ENCODE peak calls at places on chromosomes 7 and 10, in six cellular contexts. One of them, this sample, is unnamed. For H3K4me1, the result is how much of the 10 kb centered on the place peaks cover.

GRCh38 chr10:70137135-70137534 is 4.5 kb upstream of the AIFM2 start:
- DNase-seq in upper lobe of right lung: no peak
- DNase-seq in uterus: no peak
- DNase-seq in iPS DF 6.9: no peak
- DNase-seq in PC-3: no peak
- DNase-seq in breast epithelium: no peak
- DNase-seq in this sample: no peak

GRCh38 chr7:42217548-42217947 is 19.5 kb downstream of the GLI3 start:
- DNase-seq in breast epithelium: no peak
- DNase-seq in upper lobe of right lung: no peak
- DNase-seq in PC-3: no peak
- DNase-seq in uterus: no peak
- DNase-seq in iPS DF 6.9: no peak
- DNase-seq in this sample: no peak

GRCh38 chr7:12866237-12866636 is 178.8 kb downstream of the ARL4A start:
- DNase-seq in upper lobe of right lung: no peak
- DNase-seq in breast epithelium: no peak
- DNase-seq in PC-3: no peak
- DNase-seq in uterus: no peak
- DNase-seq in iPS DF 6.9: no peak
- DNase-seq in this sample: no peak

GRCh38 chr10:15060638-15061037 is 16.9 kb downstream of the OLAH start:
- DNase-seq in breast epithelium: no peak
- DNase-seq in PC-3: no peak
- DNase-seq in upper lobe of right lung: no peak
- DNase-seq in iPS DF 6.9: no peak
- DNase-seq in uterus: no peak
- DNase-seq in this sample: no peak

GRCh38 chr7:147586526-147586925 is 1004.0 kb upstream of the C7orf33 start:
- DNase-seq in PC-3: no peak
- DNase-seq in iPS DF 6.9: no peak
- DNase-seq in uterus: no peak
- DNase-seq in breast epithelium: no peak
- DNase-seq in upper lobe of right lung: no peak
- DNase-seq in this sample: no peak

GRCh38 chr7:156604836-156605695 is 35.5 kb upstream of the RNF32 start:
- DNase-seq in PC-3: no peak
- DNase-seq in upper lobe of right lung: no peak
- DNase-seq in breast epithelium: no peak
- DNase-seq in uterus: no peak
- DNase-seq in iPS DF 6.9: no peak
- DNase-seq in this sample: no peak

GRCh38 chr10:102837230-102837721 is at the start of gene CYP17A1:
- DNase-seq in breast epithelium: no peak
- DNase-seq in PC-3: no peak
- DNase-seq in iPS DF 6.9: no peak
- DNase-seq in uterus: peak
- DNase-seq in upper lobe of right lung: peak
- DNase-seq in this sample: peak

GRCh38 chr10:104139221-104139620 is 17.2 kb downstream of the SFR1 start:
- DNase-seq in iPS DF 6.9: no peak
- DNase-seq in breast epithelium: no peak
- DNase-seq in uterus: no peak
- DNase-seq in PC-3: peak
- DNase-seq in upper lobe of right lung: no peak
- DNase-seq in this sample: no peak

GRCh38 chr7:92830532-92831110 is 5.8 kb downstream of the CDK6 start:
- DNase-seq in uterus: no peak
- DNase-seq in breast epithelium: no peak
- DNase-seq in PC-3: no peak
- DNase-seq in iPS DF 6.9: no peak
- DNase-seq in upper lobe of right lung: no peak
- DNase-seq in this sample: no peak

GRCh38 chr10:3755440-3756359 is 29.3 kb downstream of the KLF6 start:
- DNase-seq in iPS DF 6.9: no peak
- DNase-seq in uterus: no peak
- DNase-seq in breast epithelium: no peak
- DNase-seq in upper lobe of right lung: no peak
- DNase-seq in PC-3: peak
- DNase-seq in this sample: no peak

GRCh38 chr7:66741706-66742053 is 1.1 kb downstream of the RABGEF1 start:
- DNase-seq in iPS DF 6.9: no peak
- DNase-seq in breast epithelium: no peak
- DNase-seq in uterus: peak
- DNase-seq in PC-3: peak
- DNase-seq in upper lobe of right lung: no peak
- DNase-seq in this sample: no peak

GRCh38 chr7:158802535-158803199 is 26.6 kb downstream of the ESYT2 start:
- DNase-seq in iPS DF 6.9: no peak
- DNase-seq in uterus: no peak
- DNase-seq in breast epithelium: no peak
- DNase-seq in upper lobe of right lung: no peak
- DNase-seq in PC-3: peak
- DNase-seq in this sample: no peak

GRCh38 chr10:84329986-84330651 is 1.7 kb downstream of the CCSER2 start:
- DNase-seq in uterus: no peak
- DNase-seq in upper lobe of right lung: no peak
- DNase-seq in breast epithelium: no peak
- DNase-seq in PC-3: no peak
- DNase-seq in iPS DF 6.9: no peak
- DNase-seq in this sample: no peak

GRCh38 chr10:103547391-103547946 is 54.0 kb downstream of the NEURL1 start:
- DNase-seq in breast epithelium: no peak
- DNase-seq in upper lobe of right lung: peak
- DNase-seq in uterus: peak
- DNase-seq in PC-3: no peak
- DNase-seq in iPS DF 6.9: no peak
- DNase-seq in this sample: no peak

GRCh38 chr10:89274928-89275327 is 23.4 kb upstream of the LIPA start:
- DNase-seq in iPS DF 6.9: no peak
- DNase-seq in PC-3: no peak
- DNase-seq in breast epithelium: no peak
- DNase-seq in upper lobe of right lung: no peak
- DNase-seq in uterus: no peak
- DNase-seq in this sample: no peak

GRCh38 chr7:70634610-70635068 is 497.3 kb upstream of the GALNT17 start:
- DNase-seq in iPS DF 6.9: no peak
- DNase-seq in PC-3: no peak
- DNase-seq in uterus: no peak
- DNase-seq in breast epithelium: no peak
- DNase-seq in upper lobe of right lung: no peak
- DNase-seq in this sample: no peak

GRCh38 chr7:22481726-22482125 is 18.3 kb downstream of the STEAP1B start:
- DNase-seq in uterus: no peak
- DNase-seq in iPS DF 6.9: no peak
- DNase-seq in upper lobe of right lung: no peak
- DNase-seq in PC-3: no peak
- DNase-seq in breast epithelium: no peak
- DNase-seq in this sample: no peak

GRCh38 chr10:22611425-22612111 is 102.8 kb downstream of the PIP4K2A start:
- DNase-seq in uterus: no peak
- DNase-seq in iPS DF 6.9: no peak
- DNase-seq in breast epithelium: no peak
- DNase-seq in PC-3: no peak
- DNase-seq in upper lobe of right lung: no peak
- DNase-seq in this sample: no peak

GRCh38 chr10:59234814-59235429 is 58.5 kb downstream of the PHYHIPL start:
- DNase-seq in upper lobe of right lung: no peak
- DNase-seq in PC-3: peak
- DNase-seq in iPS DF 6.9: no peak
- DNase-seq in uterus: no peak
- DNase-seq in breast epithelium: no peak
- DNase-seq in this sample: no peak

GRCh38 chr10:72263613-72264241 is 10.0 kb upstream of the DDIT4 start:
- DNase-seq in upper lobe of right lung: peak
- DNase-seq in uterus: no peak
- DNase-seq in breast epithelium: peak
- DNase-seq in iPS DF 6.9: no peak
- DNase-seq in PC-3: peak
- DNase-seq in this sample: peak

GRCh38 chr10:4596951-4597350 is 229.1 kb upstream of the AKR1E2 start:
- DNase-seq in breast epithelium: no peak
- DNase-seq in iPS DF 6.9: no peak
- DNase-seq in upper lobe of right lung: no peak
- DNase-seq in PC-3: no peak
- DNase-seq in uterus: no peak
- DNase-seq in this sample: no peak

DNA sequence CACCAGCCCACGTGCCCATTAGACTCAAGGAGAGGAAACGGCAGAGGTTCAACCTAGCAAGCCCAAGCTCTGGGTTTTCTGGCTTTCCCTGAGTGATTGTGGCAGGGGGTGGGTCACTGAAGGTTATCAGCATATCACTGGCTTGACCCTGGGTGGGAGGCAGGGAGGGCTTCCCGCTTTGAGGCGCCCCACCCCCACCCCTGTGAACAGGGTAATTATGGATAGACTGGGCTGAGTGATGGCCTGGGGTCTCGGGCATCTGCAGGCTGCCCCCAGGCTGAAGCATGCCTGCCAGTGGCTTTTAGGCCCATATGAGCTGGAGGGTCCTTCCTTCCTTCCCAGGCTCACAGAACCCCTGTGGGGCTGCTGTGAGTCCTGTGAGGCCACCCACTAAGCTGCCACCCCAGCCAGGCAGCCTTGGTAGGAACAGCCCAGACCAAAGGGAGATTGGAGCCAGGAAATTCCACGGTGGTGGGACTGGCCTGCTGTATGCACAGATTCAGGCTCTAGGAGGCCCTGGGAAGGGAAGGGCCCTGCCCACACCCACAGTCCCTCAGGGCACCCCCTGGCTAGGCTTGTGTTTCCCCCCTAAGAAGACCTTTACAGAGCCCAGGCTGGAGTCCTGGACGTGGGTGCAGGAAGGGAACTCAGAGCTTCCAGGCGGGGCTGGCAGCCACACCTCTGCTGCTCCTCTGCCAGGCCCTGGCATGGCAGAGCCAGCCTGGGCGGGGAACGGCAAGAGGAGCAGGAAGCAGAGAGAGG is 33.2 kb downstream of the GPRIN2 start:
- DNase-seq in PC-3: peak
- DNase-seq in breast epithelium: peak
- DNase-seq in iPS DF 6.9: no peak
- DNase-seq in upper lobe of right lung: peak
- DNase-seq in uterus: peak
- DNase-seq in this sample: peak
- H3K4me3 ChIP-seq in PC-3: peak
- H3K4me3 ChIP-seq in breast epithelium: no peak
- H3K4me3 ChIP-seq in iPS DF 6.9: no peak
- H3K4me3 ChIP-seq in upper lobe of right lung: no peak
- H3K4me3 ChIP-seq in uterus: no peak
- H3K4me3 ChIP-seq in this sample: no peak

GRCh38 chr10:80856186-80856585 is 318.5 kb downstream of the SH2D4B start:
- DNase-seq in PC-3: no peak
- DNase-seq in upper lobe of right lung: no peak
- DNase-seq in iPS DF 6.9: no peak
- DNase-seq in uterus: no peak
- DNase-seq in breast epithelium: no peak
- DNase-seq in this sample: no peak

GRCh38 chr10:80855348-80855971 is 317.8 kb downstream of the SH2D4B start:
- DNase-seq in upper lobe of right lung: peak
- DNase-seq in uterus: no peak
- DNase-seq in PC-3: no peak
- DNase-seq in breast epithelium: no peak
- DNase-seq in iPS DF 6.9: peak
- DNase-seq in this sample: peak

GRCh38 chr10:80861882-80862281 is 324.2 kb downstream of the SH2D4B start:
- DNase-seq in PC-3: no peak
- DNase-seq in breast epithelium: no peak
- DNase-seq in iPS DF 6.9: no peak
- DNase-seq in upper lobe of right lung: no peak
- DNase-seq in uterus: no peak
- DNase-seq in this sample: no peak

GRCh38 chr10:80860719-80861118 is 323.0 kb downstream of the SH2D4B start:
- DNase-seq in PC-3: no peak
- DNase-seq in breast epithelium: no peak
- DNase-seq in upper lobe of right lung: no peak
- DNase-seq in uterus: no peak
- DNase-seq in iPS DF 6.9: no peak
- DNase-seq in this sample: no peak
- H3K27ac ChIP-seq in PC-3: no peak
- H3K27ac ChIP-seq in breast epithelium: no peak
- H3K27ac ChIP-seq in upper lobe of right lung: no peak
- H3K27ac ChIP-seq in uterus: no peak
- H3K27ac ChIP-seq in iPS DF 6.9: no peak
- H3K27ac ChIP-seq in this sample: no peak

DNA sequence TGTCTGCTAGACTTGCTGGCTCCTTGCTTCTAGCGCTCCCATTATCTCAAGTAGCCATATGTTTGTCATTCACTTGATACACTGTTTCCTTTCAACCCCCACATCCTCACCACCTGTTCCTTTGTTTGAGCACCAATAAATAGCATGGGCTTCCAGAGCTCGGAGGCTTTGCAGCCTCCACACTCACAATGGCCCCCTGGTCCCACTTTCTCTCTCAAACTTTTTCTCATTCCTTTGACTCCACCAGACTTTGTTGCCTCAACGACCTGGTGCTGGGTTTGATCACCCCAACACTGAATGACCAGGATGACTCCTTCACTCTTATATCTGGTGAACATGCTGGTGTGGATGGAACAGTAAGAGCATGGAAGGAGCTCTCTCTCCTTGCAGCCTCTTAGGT is 114.5 kb upstream of the TRIM24 start:
- DNase-seq in upper lobe of right lung: no peak
- DNase-seq in iPS DF 6.9: no peak
- DNase-seq in breast epithelium: no peak
- DNase-seq in uterus: no peak
- DNase-seq in PC-3: no peak
- DNase-seq in this sample: no peak
- H3K4me1 ChIP-seq in upper lobe of right lung: under half
- H3K4me1 ChIP-seq in iPS DF 6.9: under half
- H3K4me1 ChIP-seq in breast epithelium: under half
- H3K4me1 ChIP-seq in uterus: under half
- H3K4me1 ChIP-seq in PC-3: under half
- H3K4me1 ChIP-seq in this sample: under half

GRCh38 chr7:39603931-39604330 is 19.4 kb upstream of the RALA start:
- DNase-seq in upper lobe of right lung: no peak
- DNase-seq in uterus: no peak
- DNase-seq in iPS DF 6.9: no peak
- DNase-seq in PC-3: no peak
- DNase-seq in breast epithelium: no peak
- DNase-seq in this sample: no peak
- H3K4me3 ChIP-seq in upper lobe of right lung: no peak
- H3K4me3 ChIP-seq in uterus: no peak
- H3K4me3 ChIP-seq in iPS DF 6.9: no peak
- H3K4me3 ChIP-seq in PC-3: no peak
- H3K4me3 ChIP-seq in breast epithelium: no peak
- H3K4me3 ChIP-seq in this sample: no peak

GRCh38 chr10:114767589-114768393 is 53.8 kb upstream of the FHIP2A start:
- DNase-seq in breast epithelium: no peak
- DNase-seq in PC-3: peak
- DNase-seq in uterus: peak
- DNase-seq in upper lobe of right lung: peak
- DNase-seq in iPS DF 6.9: peak
- DNase-seq in this sample: peak
- H3K27ac ChIP-seq in breast epithelium: peak
- H3K27ac ChIP-seq in PC-3: no peak
- H3K27ac ChIP-seq in uterus: peak
- H3K27ac ChIP-seq in upper lobe of right lung: no peak
- H3K27ac ChIP-seq in iPS DF 6.9: no peak
- H3K27ac ChIP-seq in this sample: no peak

GRCh38 chr10:35412336-35412735 is 76.0 kb downstream of the CCNY start:
- DNase-seq in iPS DF 6.9: no peak
- DNase-seq in PC-3: no peak
- DNase-seq in upper lobe of right lung: no peak
- DNase-seq in breast epithelium: no peak
- DNase-seq in uterus: peak
- DNase-seq in this sample: no peak
- H3K4me1 ChIP-seq in iPS DF 6.9: under half
- H3K4me1 ChIP-seq in PC-3: under half
- H3K4me1 ChIP-seq in upper lobe of right lung: under half
- H3K4me1 ChIP-seq in breast epithelium: under half
- H3K4me1 ChIP-seq in uterus: under half
- H3K4me1 ChIP-seq in this sample: half or more